ENCODE peak calls at places on chromosomes 1 and 21, in ten cellular contexts. One of them, this sample, is unnamed.

GRCh38 chr1:79264975-79265818 is 258.7 kb upstream of the ADGRL4 start:
- DNase-seq in cardiac fibroblast: no peak
- DNase-seq in esophagus muscularis mucosa: no peak
- DNase-seq in AG04449: no peak
- DNase-seq in IMR-90: no peak
- DNase-seq in MCF 10A: no peak
- DNase-seq in glutamatergic neuron: no peak
- DNase-seq in pancreas: no peak
- DNase-seq in kidney epithelial cell: no peak
- DNase-seq in mesothelial cell of epicardium: no peak
- DNase-seq in this sample: no peak

GRCh38 chr1:218463194-218464156 is 118.3 kb downstream of the TGFB2 start:
- DNase-seq in mesothelial cell of epicardium: no peak
- DNase-seq in MCF 10A: peak; percentile 91
- DNase-seq in IMR-90: peak; percentile 79
- DNase-seq in cardiac fibroblast: peak; percentile 91
- DNase-seq in AG04449: no peak
- DNase-seq in kidney epithelial cell: no peak
- DNase-seq in pancreas: peak; percentile 26
- DNase-seq in glutamatergic neuron: peak; percentile 23
- DNase-seq in esophagus muscularis mucosa: no peak
- DNase-seq in this sample: no peak

GRCh38 chr1:35726814-35727433 is 8.2 kb upstream of the C1orf216 start:
- DNase-seq in cardiac fibroblast: peak; percentile 71
- DNase-seq in esophagus muscularis mucosa: no peak
- DNase-seq in pancreas: no peak
- DNase-seq in MCF 10A: peak; percentile 60
- DNase-seq in glutamatergic neuron: peak; percentile 70
- DNase-seq in kidney epithelial cell: no peak
- DNase-seq in mesothelial cell of epicardium: peak; percentile 67
- DNase-seq in IMR-90: peak; percentile 58
- DNase-seq in AG04449: no peak
- DNase-seq in this sample: peak; percentile 86

GRCh38 chr1:2966940-2967725 is 54.1 kb upstream of the ACTRT2 start:
- DNase-seq in mesothelial cell of epicardium: no peak
- DNase-seq in AG04449: no peak
- DNase-seq in cardiac fibroblast: no peak
- DNase-seq in MCF 10A: no peak
- DNase-seq in IMR-90: no peak
- DNase-seq in kidney epithelial cell: no peak
- DNase-seq in pancreas: peak; percentile 71
- DNase-seq in glutamatergic neuron: no peak
- DNase-seq in esophagus muscularis mucosa: no peak
- DNase-seq in this sample: no peak

GRCh38 chr1:43276673-43277072 is 6.9 kb downstream of the TMEM125 start:
- DNase-seq in glutamatergic neuron: no peak
- DNase-seq in MCF 10A: no peak
- DNase-seq in pancreas: no peak
- DNase-seq in esophagus muscularis mucosa: no peak
- DNase-seq in IMR-90: no peak
- DNase-seq in AG04449: no peak
- DNase-seq in kidney epithelial cell: no peak
- DNase-seq in cardiac fibroblast: no peak
- DNase-seq in mesothelial cell of epicardium: no peak
- DNase-seq in this sample: no peak

GRCh38 chr21:46065215-46065992 is 32.5 kb upstream of the COL6A2 start:
- DNase-seq in cardiac fibroblast: peak; percentile 72
- DNase-seq in mesothelial cell of epicardium: no peak
- DNase-seq in glutamatergic neuron: no peak
- DNase-seq in IMR-90: peak; percentile 76
- DNase-seq in pancreas: no peak
- DNase-seq in AG04449: no peak
- DNase-seq in MCF 10A: no peak
- DNase-seq in kidney epithelial cell: no peak
- DNase-seq in esophagus muscularis mucosa: peak; percentile 92
- DNase-seq in this sample: peak; percentile 81

GRCh38 chr21:45010096-45010495 is 64.3 kb upstream of the ADARB1 start:
- DNase-seq in glutamatergic neuron: no peak
- DNase-seq in MCF 10A: peak; percentile 61
- DNase-seq in cardiac fibroblast: no peak
- DNase-seq in mesothelial cell of epicardium: no peak
- DNase-seq in IMR-90: no peak
- DNase-seq in kidney epithelial cell: no peak
- DNase-seq in AG04449: no peak
- DNase-seq in pancreas: no peak
- DNase-seq in esophagus muscularis mucosa: no peak
- DNase-seq in this sample: no peak

GRCh38 chr1:157181258-157181657 is 43.1 kb upstream of the ETV3 start:
- DNase-seq in esophagus muscularis mucosa: no peak
- DNase-seq in IMR-90: no peak
- DNase-seq in glutamatergic neuron: no peak
- DNase-seq in AG04449: no peak
- DNase-seq in kidney epithelial cell: no peak
- DNase-seq in MCF 10A: no peak
- DNase-seq in cardiac fibroblast: no peak
- DNase-seq in pancreas: no peak
- DNase-seq in mesothelial cell of epicardium: no peak
- DNase-seq in this sample: no peak

DNA sequence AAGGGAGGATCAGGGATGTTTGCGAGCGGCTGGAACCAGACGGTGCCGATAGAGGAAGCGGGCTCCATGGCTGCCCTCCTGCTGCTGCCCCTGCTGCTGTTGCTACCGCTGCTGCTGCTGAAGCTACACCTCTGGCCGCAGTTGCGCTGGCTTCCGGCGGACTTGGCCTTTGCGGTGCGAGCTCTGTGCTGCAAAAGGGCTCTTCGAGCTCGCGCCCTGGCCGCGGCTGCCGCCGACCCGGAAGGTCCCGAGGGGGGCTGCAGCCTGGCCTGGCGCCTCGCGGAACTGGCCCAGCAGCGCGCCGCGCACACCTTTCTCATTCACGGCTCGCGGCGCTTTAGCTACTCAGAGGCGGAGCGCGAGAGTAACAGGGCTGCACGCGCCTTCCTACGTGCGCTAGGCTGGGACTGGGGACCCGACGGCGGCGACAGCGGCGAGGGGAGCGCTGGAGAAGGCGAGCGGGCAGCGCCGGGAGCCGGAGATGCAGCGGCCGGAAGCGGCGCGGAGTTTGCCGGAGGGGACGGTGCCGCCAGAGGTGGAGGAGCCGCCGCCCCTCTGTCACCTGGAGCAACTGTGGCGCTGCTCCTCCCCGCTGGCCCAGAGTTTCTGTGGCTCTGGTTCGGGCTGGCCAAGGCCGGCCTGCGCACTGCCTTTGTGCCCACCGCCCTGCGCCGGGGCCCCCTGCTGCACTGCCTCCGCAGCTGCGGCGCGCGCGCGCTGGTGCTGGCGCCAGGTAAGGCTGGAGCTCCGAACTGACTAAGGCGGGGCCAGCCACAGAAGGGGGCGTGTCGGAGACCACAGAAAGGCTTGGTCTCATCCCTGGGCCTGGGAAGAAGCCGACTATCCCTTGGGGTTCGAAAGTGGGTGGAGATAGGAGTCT is 465 bp downstream of the SLC27A3 start:
- DNase-seq in AG04449: no peak
- DNase-seq in esophagus muscularis mucosa: no peak
- DNase-seq in cardiac fibroblast: peak; percentile 53
- DNase-seq in MCF 10A: peak; percentile 81
- DNase-seq in glutamatergic neuron: peak; percentile 73
- DNase-seq in IMR-90: peak; percentile 50
- DNase-seq in pancreas: peak; percentile 89
- DNase-seq in kidney epithelial cell: no peak
- DNase-seq in mesothelial cell of epicardium: peak; percentile 83
- DNase-seq in this sample: no peak
- TF ChIP-seq CTCF in AG04449: no peak
- TF ChIP-seq CTCF in esophagus muscularis mucosa: no peak
- TF ChIP-seq CTCF in cardiac fibroblast: no peak
- TF ChIP-seq CTCF in MCF 10A: no peak
- TF ChIP-seq CTCF in glutamatergic neuron: no peak
- TF ChIP-seq CTCF in IMR-90: no peak
- TF ChIP-seq CTCF in pancreas: no peak
- TF ChIP-seq CTCF in kidney epithelial cell: no peak
- TF ChIP-seq CTCF in mesothelial cell of epicardium: no peak
- TF ChIP-seq CTCF in this sample: no peak

DNA sequence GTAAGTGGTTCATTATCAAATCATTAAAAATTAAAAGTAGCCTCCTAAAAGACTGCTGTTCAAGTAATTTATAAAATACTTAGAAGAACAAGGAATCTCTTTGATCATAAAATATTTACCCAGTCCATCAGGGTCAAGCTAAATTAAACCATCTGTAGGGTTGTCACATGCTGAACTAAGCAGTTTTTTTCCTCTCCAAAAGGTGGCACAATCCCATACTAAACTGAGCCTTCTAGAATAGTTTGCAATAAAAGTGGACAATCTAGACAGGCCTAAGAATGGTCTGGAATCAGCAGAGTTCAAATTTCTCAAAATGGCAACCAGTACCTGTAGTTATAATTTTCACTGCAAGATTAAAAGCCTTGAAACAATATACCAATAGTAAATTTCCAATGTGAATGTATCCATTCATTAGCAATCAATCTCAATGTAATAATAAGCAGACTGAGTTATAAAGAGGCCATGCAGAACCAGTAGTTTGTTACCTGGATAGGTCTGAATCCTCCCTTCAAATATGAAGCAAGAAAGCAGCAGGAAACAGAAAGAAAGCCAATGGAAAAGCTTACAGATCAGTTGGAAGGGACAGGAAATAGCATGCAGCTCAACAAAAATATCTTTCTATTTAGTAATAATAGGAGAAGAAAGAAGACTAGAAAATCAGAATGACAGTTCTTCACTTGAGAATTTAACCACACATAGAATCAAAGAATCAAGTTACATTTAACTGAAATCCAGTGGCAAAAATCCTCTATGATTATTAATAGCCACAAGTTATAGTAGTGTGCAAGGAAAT is 194.6 kb downstream of the EIF4G3 start:
- DNase-seq in esophagus muscularis mucosa: no peak
- DNase-seq in glutamatergic neuron: no peak
- DNase-seq in kidney epithelial cell: no peak
- DNase-seq in mesothelial cell of epicardium: no peak
- DNase-seq in pancreas: no peak
- DNase-seq in AG04449: no peak
- DNase-seq in IMR-90: peak; percentile 26
- DNase-seq in cardiac fibroblast: peak; percentile 55
- DNase-seq in MCF 10A: peak; percentile 40
- DNase-seq in this sample: no peak
- TF ChIP-seq CTCF in esophagus muscularis mucosa: peak; percentile 44
- TF ChIP-seq CTCF in glutamatergic neuron: no peak
- TF ChIP-seq CTCF in kidney epithelial cell: peak; percentile 37
- TF ChIP-seq CTCF in mesothelial cell of epicardium: no peak
- TF ChIP-seq CTCF in pancreas: no peak
- TF ChIP-seq CTCF in AG04449: no peak
- TF ChIP-seq CTCF in IMR-90: peak; percentile 32
- TF ChIP-seq CTCF in cardiac fibroblast: peak; percentile 31
- TF ChIP-seq CTCF in MCF 10A: no peak
- TF ChIP-seq CTCF in this sample: peak; percentile 61

DNA sequence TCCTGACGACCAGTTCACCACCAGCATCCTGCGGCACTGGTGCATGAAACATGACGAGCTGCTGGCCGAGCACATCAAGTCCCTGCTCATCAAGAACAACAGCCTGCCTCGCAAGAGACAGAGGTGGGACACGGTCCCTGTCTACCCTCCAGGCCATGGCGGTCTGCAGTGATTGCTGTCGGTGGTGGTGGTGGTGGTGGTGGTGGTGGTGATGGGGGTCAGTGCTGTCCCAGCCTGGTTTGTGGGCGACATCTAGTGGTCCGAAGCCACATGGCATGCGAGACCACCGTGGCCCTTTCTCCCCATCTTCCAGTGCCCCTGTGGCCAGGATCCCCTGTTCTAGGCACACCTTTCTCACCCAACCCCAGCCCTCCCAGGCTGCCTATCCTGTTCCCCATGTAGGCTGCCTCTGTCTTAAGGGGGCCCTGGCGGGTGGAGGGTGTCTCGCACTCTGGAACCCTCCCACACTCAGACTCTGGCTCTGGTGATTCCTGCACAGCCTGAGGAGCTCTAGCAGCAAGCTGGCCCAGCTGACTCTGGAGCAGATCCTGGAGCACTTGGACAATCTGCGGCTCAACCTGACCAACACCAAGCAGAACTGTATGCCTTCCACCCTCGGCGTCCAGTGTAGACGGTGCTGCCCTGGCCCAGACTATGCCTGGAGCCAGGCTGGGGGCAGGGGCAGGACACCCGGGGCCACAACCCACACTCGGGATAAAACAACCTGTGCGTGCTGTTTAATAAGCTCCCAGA is 3.2 kb upstream of the SLC27A3 start:
- DNase-seq in cardiac fibroblast: no peak
- DNase-seq in MCF 10A: no peak
- DNase-seq in pancreas: peak; percentile 58
- DNase-seq in glutamatergic neuron: peak; percentile 80
- DNase-seq in mesothelial cell of epicardium: peak; percentile 68
- DNase-seq in IMR-90: no peak
- DNase-seq in esophagus muscularis mucosa: no peak
- DNase-seq in kidney epithelial cell: no peak
- DNase-seq in AG04449: no peak
- DNase-seq in this sample: no peak
- TF ChIP-seq CTCF in cardiac fibroblast: peak; percentile 35
- TF ChIP-seq CTCF in MCF 10A: peak; percentile 21
- TF ChIP-seq CTCF in pancreas: no peak
- TF ChIP-seq CTCF in glutamatergic neuron: peak; percentile 63
- TF ChIP-seq CTCF in mesothelial cell of epicardium: peak; percentile 26
- TF ChIP-seq CTCF in IMR-90: peak; percentile 44
- TF ChIP-seq CTCF in esophagus muscularis mucosa: peak; percentile 38
- TF ChIP-seq CTCF in kidney epithelial cell: peak; percentile 59
- TF ChIP-seq CTCF in AG04449: peak; percentile 49
- TF ChIP-seq CTCF in this sample: peak; percentile 52

GRCh38 chr21:33197546-33197945 is 32.2 kb upstream of the IFNAR2 start:
- DNase-seq in MCF 10A: no peak
- DNase-seq in pancreas: no peak
- DNase-seq in glutamatergic neuron: no peak
- DNase-seq in kidney epithelial cell: no peak
- DNase-seq in mesothelial cell of epicardium: no peak
- DNase-seq in AG04449: no peak
- DNase-seq in esophagus muscularis mucosa: no peak
- DNase-seq in cardiac fibroblast: no peak
- DNase-seq in IMR-90: no peak
- DNase-seq in this sample: peak; percentile 38

GRCh38 chr21:33196956-33197374 is 32.8 kb upstream of the IFNAR2 start:
- DNase-seq in MCF 10A: peak; percentile 80
- DNase-seq in AG04449: no peak
- DNase-seq in pancreas: peak; percentile 53
- DNase-seq in mesothelial cell of epicardium: peak; percentile 70
- DNase-seq in cardiac fibroblast: peak; percentile 77
- DNase-seq in glutamatergic neuron: peak; percentile 85
- DNase-seq in kidney epithelial cell: peak; percentile 18
- DNase-seq in IMR-90: peak; percentile 62
- DNase-seq in esophagus muscularis mucosa: no peak
- DNase-seq in this sample: no peak

GRCh38 chr21:33201945-33202344 is 27.8 kb upstream of the IFNAR2 start:
- DNase-seq in pancreas: no peak
- DNase-seq in IMR-90: no peak
- DNase-seq in glutamatergic neuron: no peak
- DNase-seq in MCF 10A: no peak
- DNase-seq in kidney epithelial cell: no peak
- DNase-seq in cardiac fibroblast: no peak
- DNase-seq in AG04449: no peak
- DNase-seq in mesothelial cell of epicardium: no peak
- DNase-seq in esophagus muscularis mucosa: peak; percentile 53
- DNase-seq in this sample: no peak

GRCh38 chr21:33199516-33200217 is 30.1 kb upstream of the IFNAR2 start:
- DNase-seq in kidney epithelial cell: peak; percentile 68
- DNase-seq in glutamatergic neuron: peak; percentile 59
- DNase-seq in MCF 10A: peak; percentile 96
- DNase-seq in AG04449: peak; percentile 72
- DNase-seq in cardiac fibroblast: peak; percentile 97
- DNase-seq in IMR-90: peak; percentile 95
- DNase-seq in pancreas: no peak
- DNase-seq in esophagus muscularis mucosa: peak; percentile 95
- DNase-seq in mesothelial cell of epicardium: peak; percentile 79
- DNase-seq in this sample: peak; percentile 89

GRCh38 chr21:33198346-33199135 is 31.2 kb upstream of the IFNAR2 start:
- DNase-seq in mesothelial cell of epicardium: no peak
- DNase-seq in esophagus muscularis mucosa: no peak
- DNase-seq in MCF 10A: no peak
- DNase-seq in IMR-90: peak; percentile 63
- DNase-seq in glutamatergic neuron: no peak
- DNase-seq in kidney epithelial cell: no peak
- DNase-seq in cardiac fibroblast: peak; percentile 27
- DNase-seq in AG04449: no peak
- DNase-seq in pancreas: no peak
- DNase-seq in this sample: peak; percentile 11
- TF ChIP-seq CTCF in mesothelial cell of epicardium: no peak
- TF ChIP-seq CTCF in esophagus muscularis mucosa: no peak
- TF ChIP-seq CTCF in MCF 10A: no peak
- TF ChIP-seq CTCF in IMR-90: no peak
- TF ChIP-seq CTCF in glutamatergic neuron: no peak
- TF ChIP-seq CTCF in kidney epithelial cell: no peak
- TF ChIP-seq CTCF in cardiac fibroblast: no peak
- TF ChIP-seq CTCF in AG04449: no peak
- TF ChIP-seq CTCF in pancreas: no peak
- TF ChIP-seq CTCF in this sample: no peak